ENCODE peak calls at places on chromosomes 6 and 20, in ten cellular contexts. L is GM10248, A is ovary, O is psoas muscle, C is B cell, E is AG10803, X is endothelial cell, B is fibroblast of pulmonary artery, D is endothelial cell of umbilical vein, W is RWPE1. Y is an unnamed sample.

GRCh38 chr6:139595183-139595582 is 220.7 kb upstream of the CITED2 start:
- DNase-seq in L (no peak), A (no peak), O (no peak), C (no peak), E (peak), X (no peak), B (peak), D (no peak), W (no peak), Y (peak)

GRCh38 chr20:21702553-21703467 is 2.7 kb upstream of the PAX1 start:
- DNase-seq in L (peak), A (no peak), O (peak), C (no peak), E (peak), X (peak), B (peak), D (peak), W (peak), Y (peak)

GRCh38 chr6:64280569-64280968 is 645.0 kb downstream of the PHF3 start:
- DNase-seq in L (no peak), A (no peak), O (no peak), C (no peak), E (peak), X (no peak), B (peak), D (peak), W (peak), Y (peak)

GRCh38 chr6:158770948-158771347 is 48.2 kb downstream of the EZR start:
- DNase-seq in L (no peak), A (no peak), O (no peak), C (no peak), E (no peak), X (no peak), B (no peak), D (no peak), W (no peak), Y (no peak)

GRCh38 chr6:106512048-106512957 is 117.0 kb downstream of the RTN4IP1 start:
- DNase-seq in L (peak), A (peak), O (peak), C (peak), E (peak), X (peak), B (peak), D (peak), W (no peak), Y (peak)

GRCh38 chr20:16528078-16528477 is 45.2 kb downstream of the KIF16B start:
- DNase-seq in L (no peak), A (peak), O (peak), C (no peak), E (peak), X (no peak), B (peak), D (no peak), W (peak), Y (peak)

GRCh38 chr20:10909803-10910202 is 236.0 kb upstream of the JAG1 start:
- DNase-seq in L (no peak), A (no peak), O (no peak), C (no peak), E (no peak), X (no peak), B (no peak), D (peak), W (no peak), Y (no peak)

GRCh38 chr6:56842602-56843475 is 112.1 kb upstream of the BEND6 start:
- DNase-seq in L (peak), A (peak), O (peak), C (peak), E (peak), X (peak), B (peak), D (peak), W (peak), Y (peak)

GRCh38 chr20:10595985-10596384 is 77.8 kb downstream of the JAG1 start:
- DNase-seq in L (no peak), A (no peak), O (no peak), C (no peak), E (no peak), X (no peak), B (no peak), D (no peak), W (no peak), Y (no peak)

GRCh38 chr20:38725959-38726848 is 1.9 kb downstream of the SLC32A1 start:
- DNase-seq in L (peak), A (no peak), O (no peak), C (peak), E (peak), X (peak), B (peak), D (peak), W (peak), Y (peak)

GRCh38 chr6:70627500-70628254 is 40.0 kb upstream of the SMAP1 start:
- DNase-seq in L (no peak), A (no peak), O (no peak), C (no peak), E (no peak), X (no peak), B (no peak), D (no peak), W (no peak), Y (no peak)

GRCh38 chr20:52524865-52525264 is 333.3 kb upstream of the ZFP64 start:
- DNase-seq in L (no peak), A (no peak), O (no peak), C (no peak), E (peak), X (no peak), B (no peak), D (no peak), W (no peak), Y (no peak)

GRCh38 chr6:87257565-87257964 is 64.8 kb upstream of the SMIM8 start:
- DNase-seq in L (no peak), A (no peak), O (no peak), C (no peak), E (no peak), X (no peak), B (no peak), D (no peak), W (no peak), Y (no peak)

GRCh38 chr6:168035661-168036616 is 38.5 kb downstream of the KIF25 start:
- DNase-seq in L (no peak), A (no peak), O (no peak), C (no peak), E (peak), X (no peak), B (peak), D (peak), W (peak), Y (peak)

GRCh38 chr20:10523438-10523837 is 88.3 kb downstream of the SLX4IP start:
- DNase-seq in L (no peak), A (no peak), O (no peak), C (no peak), E (no peak), X (no peak), B (no peak), D (no peak), W (no peak), Y (no peak)

GRCh38 chr20:20395087-20395486 is 27.2 kb downstream of the INSM1 start:
- DNase-seq in L (no peak), A (no peak), O (no peak), C (no peak), E (no peak), X (no peak), B (no peak), D (no peak), W (no peak), Y (no peak)

GRCh38 chr20:17357238-17357637 is 130.4 kb downstream of the PCSK2 start:
- DNase-seq in L (no peak), A (no peak), O (no peak), C (no peak), E (no peak), X (no peak), B (no peak), D (no peak), W (no peak), Y (no peak)

GRCh38 chr20:49874601-49875116 is 40.7 kb downstream of the SPATA2 start:
- DNase-seq in L (no peak), A (no peak), O (no peak), C (no peak), E (no peak), X (no peak), B (no peak), D (no peak), W (no peak), Y (no peak)

GRCh38 chr20:6976535-6976934 is 209.0 kb downstream of the BMP2 start:
- DNase-seq in L (no peak), A (no peak), O (no peak), C (no peak), E (no peak), X (no peak), B (no peak), D (no peak), W (no peak), Y (no peak)

GRCh38 chr6:70371454-70372105 is 41.7 kb upstream of the FAM135A start:
- DNase-seq in L (peak), A (no peak), O (no peak), C (peak), E (peak), X (no peak), B (peak), D (peak), W (peak), Y (peak)

GRCh38 chr6:37788259-37788658 is 31.3 kb upstream of the ZFAND3 start:
- DNase-seq in L (no peak), A (no peak), O (no peak), C (no peak), E (no peak), X (no peak), B (no peak), D (no peak), W (peak), Y (no peak)

GRCh38 chr20:50467618-50468373 is 42.4 kb upstream of the PTPN1 start:
- DNase-seq in L (no peak), A (peak), O (peak), C (no peak), E (peak), X (peak), B (peak), D (peak), W (peak), Y (peak)

GRCh38 chr6:133698272-133698671 is 190.6 kb upstream of the TCF21 start:
- DNase-seq in L (no peak), A (no peak), O (no peak), C (no peak), E (no peak), X (no peak), B (no peak), D (no peak), W (no peak), Y (no peak)

GRCh38 chr6:128005009-128005408 is 104.2 kb upstream of the THEMIS start:
- DNase-seq in L (no peak), A (no peak), O (no peak), C (no peak), E (no peak), X (no peak), B (peak), D (peak), W (no peak), Y (peak)

GRCh38 chr6:89145962-89146747 is at the start of gene PM20D2:
- DNase-seq in L (peak), A (peak), O (peak), C (peak), E (peak), X (peak), B (peak), D (peak), W (peak), Y (peak)

GRCh38 chr6:42532038-42532669 is 31.7 kb upstream of the UBR2 start:
- DNase-seq in L (peak), A (peak), O (no peak), C (peak), E (peak), X (peak), B (peak), D (peak), W (peak), Y (peak)

GRCh38 chr20:24637941-24638340 is 168.5 kb downstream of the SYNDIG1 start:
- DNase-seq in L (no peak), A (no peak), O (no peak), C (no peak), E (no peak), X (no peak), B (no peak), D (no peak), W (no peak), Y (no peak)

GRCh38 chr6:154410619-154411044 is 54.0 kb upstream of the IPCEF1 start:
- DNase-seq in L (no peak), A (peak), O (peak), C (no peak), E (peak), X (no peak), B (peak), D (peak), W (peak), Y (peak)

GRCh38 chr20:61780066-61780465 is 285.6 kb downstream of the TAF4 start:
- DNase-seq in L (no peak), A (no peak), O (no peak), C (no peak), E (no peak), X (no peak), B (no peak), D (no peak), W (no peak), Y (no peak)

GRCh38 chr6:148617522-148617921 is 129.3 kb upstream of the UST start:
- DNase-seq in L (no peak), A (no peak), O (no peak), C (no peak), E (peak), X (no peak), B (peak), D (no peak), W (no peak), Y (no peak)

GRCh38 chr6:36493859-36494258 is 51.1 kb downstream of the KCTD20 start:
- DNase-seq in L (no peak), A (no peak), O (no peak), C (no peak), E (peak), X (no peak), B (peak), D (no peak), W (no peak), Y (no peak)

GRCh38 chr20:36856691-36857635 is 19.0 kb upstream of the TLDC2 start:
- DNase-seq in L (no peak), A (no peak), O (no peak), C (no peak), E (peak), X (peak), B (peak), D (peak), W (no peak), Y (peak)

GRCh38 chr6:44100088-44100550 is 27.1 kb downstream of the MRPL14 start:
- DNase-seq in L (no peak), A (no peak), O (no peak), C (no peak), E (no peak), X (peak), B (peak), D (peak), W (no peak), Y (peak)

GRCh38 chr20:8020314-8021079 is 936 bp upstream of the TMX4 start:
- DNase-seq in L (peak), A (no peak), O (no peak), C (peak), E (peak), X (no peak), B (no peak), D (no peak), W (no peak), Y (no peak)

GRCh38 chr6:12548526-12548925 is 168.0 kb upstream of the PHACTR1 start:
- DNase-seq in L (no peak), A (no peak), O (no peak), C (no peak), E (peak), X (no peak), B (peak), D (no peak), W (no peak), Y (peak)

GRCh38 chr6:1043458-1043836 is 268.5 kb upstream of the FOXQ1 start:
- DNase-seq in L (no peak), A (no peak), O (no peak), C (no peak), E (peak), X (no peak), B (no peak), D (no peak), W (no peak), Y (no peak)

GRCh38 chr6:43814865-43815264 is 44.9 kb downstream of the VEGFA start:
- DNase-seq in L (no peak), A (no peak), O (no peak), C (no peak), E (no peak), X (no peak), B (no peak), D (no peak), W (no peak), Y (no peak)

GRCh38 chr6:41371461-41371991 is 36.1 kb downstream of the NCR2 start:
- DNase-seq in L (no peak), A (no peak), O (no peak), C (peak), E (peak), X (peak), B (peak), D (peak), W (no peak), Y (peak)
- TF ChIP-seq CTCF in L (no peak), A (no peak), O (no peak), C (no peak), E (peak), X (no peak), B (peak), D (peak), W (no peak), Y (peak)

GRCh38 chr20:43563429-43563828 is 4.6 kb downstream of the SGK2 start:
- DNase-seq in L (no peak), A (no peak), O (no peak), C (no peak), E (no peak), X (no peak), B (peak), D (no peak), W (no peak), Y (peak)
- TF ChIP-seq CTCF in L (no peak), A (no peak), O (no peak), C (no peak), E (no peak), X (no peak), B (peak), D (no peak), W (no peak), Y (peak)

GRCh38 chr6:27650620-27651370 is 177.9 kb upstream of the ZNF184 start:
- DNase-seq in L (peak), A (no peak), O (no peak), C (no peak), E (no peak), X (peak), B (peak), D (peak), W (no peak), Y (peak)
- TF ChIP-seq CTCF in L (peak), A (no peak), O (no peak), C (peak), E (no peak), X (peak), B (peak), D (peak), W (peak), Y (peak)

GRCh38 chr20:18832801-18833200 is 19.2 kb downstream of the SCP2D1 start:
- DNase-seq in L (no peak), A (no peak), O (no peak), C (no peak), E (no peak), X (no peak), B (no peak), D (no peak), W (no peak), Y (no peak)

GRCh38 chr20:18840248-18840645 is 26.7 kb downstream of the SCP2D1 start:
- DNase-seq in L (no peak), A (no peak), O (no peak), C (no peak), E (no peak), X (no peak), B (no peak), D (no peak), W (no peak), Y (no peak)

GRCh38 chr20:18839507-18840247 is 26.1 kb downstream of the SCP2D1 start:
- DNase-seq in L (no peak), A (no peak), O (no peak), C (no peak), E (no peak), X (no peak), B (no peak), D (no peak), W (no peak), Y (no peak)

GRCh38 chr20:18835850-18836249 is 22.3 kb downstream of the SCP2D1 start:
- DNase-seq in L (no peak), A (no peak), O (no peak), C (no peak), E (no peak), X (no peak), B (no peak), D (no peak), W (no peak), Y (no peak)

DNA sequence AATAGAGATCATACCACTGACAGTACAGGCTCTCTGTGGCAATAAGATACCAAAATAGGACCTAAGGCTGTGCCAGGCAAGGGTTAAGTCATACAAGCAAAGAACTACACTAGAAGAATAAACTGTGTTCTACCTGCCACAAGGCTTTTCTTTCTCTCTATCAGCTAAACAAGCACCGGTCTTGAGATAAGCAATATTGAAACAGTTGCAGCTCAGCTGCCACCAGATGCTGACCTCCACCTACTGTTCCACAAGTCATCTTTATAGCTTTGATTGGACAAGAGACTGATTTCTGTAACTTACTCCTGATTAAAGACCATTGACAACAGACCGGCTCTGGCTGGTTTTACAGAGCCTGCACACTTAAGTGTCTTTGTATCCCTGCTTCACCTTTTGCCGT is 24.1 kb downstream of the SCP2D1 start:
- DNase-seq in L (no peak), A (no peak), O (no peak), C (no peak), E (no peak), X (no peak), B (no peak), D (no peak), W (no peak), Y (no peak)
- TF ChIP-seq CTCF in L (no peak), A (no peak), O (no peak), C (no peak), E (no peak), X (no peak), B (no peak), D (no peak), W (no peak), Y (no peak)

GRCh38 chr6:150767585-150768164 is 97.8 kb upstream of the MTHFD1L start:
- DNase-seq in L (no peak), A (no peak), O (no peak), C (no peak), E (peak), X (peak), B (peak), D (peak), W (no peak), Y (no peak)
- TF ChIP-seq CTCF in L (no peak), A (no peak), O (no peak), C (no peak), E (no peak), X (no peak), B (no peak), D (no peak), W (no peak), Y (no peak)

DNA sequence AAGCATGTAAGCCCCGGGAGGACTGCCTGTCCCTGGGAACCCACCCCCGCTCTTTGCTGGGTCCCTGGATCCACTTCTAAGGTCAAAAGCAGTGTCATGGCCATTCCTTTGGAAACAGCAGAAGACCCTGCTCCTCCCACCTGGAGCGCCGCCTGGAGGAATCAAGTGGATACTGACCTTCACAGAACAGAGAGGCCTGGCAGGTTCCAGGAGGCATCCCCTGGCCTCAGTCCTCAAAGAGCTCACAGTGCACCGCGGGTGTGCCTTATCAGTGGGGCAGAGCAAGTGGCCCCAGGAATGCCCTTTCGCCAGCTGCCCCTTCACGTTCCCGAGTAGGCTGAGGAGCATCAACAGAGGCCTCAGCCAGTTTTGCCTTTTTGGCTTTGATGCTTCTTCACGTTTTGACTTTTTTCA is 11.1 kb upstream of the SLC4A11 start:
- DNase-seq in L (no peak), A (no peak), O (no peak), C (no peak), E (no peak), X (peak), B (no peak), D (peak), W (no peak), Y (no peak)
- TF ChIP-seq CTCF in L (no peak), A (no peak), O (no peak), C (no peak), E (peak), X (peak), B (peak), D (peak), W (no peak), Y (peak)

GRCh38 chr6:144094731-144095133 is 641 bp downstream of the SF3B5 start:
- DNase-seq in L (peak), A (no peak), O (no peak), C (no peak), E (no peak), X (no peak), B (no peak), D (no peak), W (no peak), Y (no peak)

GRCh38 chr6:144098993-144099392 is 3.6 kb upstream of the SF3B5 start:
- DNase-seq in L (no peak), A (no peak), O (no peak), C (no peak), E (peak), X (no peak), B (no peak), D (no peak), W (no peak), Y (no peak)

GRCh38 chr6:144093236-144093635 is 2.1 kb downstream of the SF3B5 start:
- DNase-seq in L (no peak), A (no peak), O (no peak), C (no peak), E (no peak), X (no peak), B (no peak), D (no peak), W (no peak), Y (no peak)

GRCh38 chr6:144093658-144094057 is 1.7 kb downstream of the SF3B5 start:
- DNase-seq in L (no peak), A (no peak), O (no peak), C (no peak), E (no peak), X (no peak), B (no peak), D (no peak), W (no peak), Y (no peak)

GRCh38 chr6:144095134-144096002 is at the start of gene SF3B5:
- DNase-seq in L (peak), A (peak), O (peak), C (peak), E (peak), X (peak), B (peak), D (peak), W (peak), Y (peak)
- TF ChIP-seq CTCF in L (no peak), A (peak), O (no peak), C (no peak), E (peak), X (no peak), B (no peak), D (no peak), W (no peak), Y (no peak)

GRCh38 chr6:47132724-47133123 is 90.6 kb upstream of the ADGRF1 start:
- DNase-seq in L (no peak), A (no peak), O (no peak), C (no peak), E (no peak), X (no peak), B (no peak), D (no peak), W (no peak), Y (no peak)
- TF ChIP-seq CTCF in L (no peak), A (no peak), O (no peak), C (no peak), E (no peak), X (no peak), B (no peak), D (no peak), W (no peak), Y (no peak)

GRCh38 chr20:45069261-45069660 is 31.7 kb downstream of the KCNS1 start:
- DNase-seq in L (no peak), A (no peak), O (no peak), C (no peak), E (no peak), X (no peak), B (peak), D (peak), W (no peak), Y (no peak)
- TF ChIP-seq CTCF in L (no peak), A (no peak), O (no peak), C (no peak), E (no peak), X (no peak), B (no peak), D (no peak), W (no peak), Y (no peak)